ENCODE peak calls at places on chromosome 16, in seven cellular contexts. One of them, this sample, is unnamed.

GRCh38 chr16:30747331-30747730 is 894 bp upstream of the PHKG2 start:
- DNase-seq in K562: no peak
- DNase-seq in HepG2: no peak
- DNase-seq in HCT116: no peak
- DNase-seq in H1: no peak
- DNase-seq in SK-N-SH: no peak
- DNase-seq in GM12878: no peak
- DNase-seq in this sample: no peak

GRCh38 chr16:82231021-82231787 is 61.2 kb upstream of the MPHOSPH6 start:
- DNase-seq in HCT116: no peak
- DNase-seq in H1: no peak
- DNase-seq in HepG2: no peak
- DNase-seq in GM12878: no peak
- DNase-seq in K562: no peak
- DNase-seq in SK-N-SH: no peak
- DNase-seq in this sample: no peak

GRCh38 chr16:81813648-81814047 is 34.6 kb downstream of the PLCG2 start:
- DNase-seq in K562: no peak
- DNase-seq in SK-N-SH: no peak
- DNase-seq in HCT116: no peak
- DNase-seq in H1: no peak
- DNase-seq in GM12878: no peak
- DNase-seq in HepG2: no peak
- DNase-seq in this sample: no peak

GRCh38 chr16:70430667-70431536 is 8.0 kb downstream of the ST3GAL2 start:
- DNase-seq in H1: no peak
- DNase-seq in GM12878: peak
- DNase-seq in HCT116: no peak
- DNase-seq in K562: peak
- DNase-seq in SK-N-SH: no peak
- DNase-seq in HepG2: peak
- DNase-seq in this sample: peak

GRCh38 chr16:67521095-67521804 is 7.4 kb upstream of the RIPOR1 start:
- DNase-seq in HCT116: peak
- DNase-seq in H1: peak
- DNase-seq in HepG2: peak
- DNase-seq in GM12878: peak
- DNase-seq in K562: peak
- DNase-seq in SK-N-SH: peak
- DNase-seq in this sample: peak

GRCh38 chr16:84768061-84768797 is 51.6 kb upstream of the CRISPLD2 start:
- DNase-seq in H1: no peak
- DNase-seq in K562: no peak
- DNase-seq in GM12878: no peak
- DNase-seq in SK-N-SH: peak
- DNase-seq in HCT116: no peak
- DNase-seq in HepG2: no peak
- DNase-seq in this sample: no peak

GRCh38 chr16:53967172-53967571 is 263.2 kb downstream of the FTO start:
- DNase-seq in HepG2: no peak
- DNase-seq in HCT116: no peak
- DNase-seq in SK-N-SH: no peak
- DNase-seq in K562: no peak
- DNase-seq in GM12878: no peak
- DNase-seq in H1: no peak
- DNase-seq in this sample: no peak

GRCh38 chr16:46898006-46898405 is 13.8 kb downstream of the GPT2 start:
- DNase-seq in HepG2: no peak
- DNase-seq in HCT116: no peak
- DNase-seq in SK-N-SH: no peak
- DNase-seq in K562: no peak
- DNase-seq in GM12878: no peak
- DNase-seq in H1: no peak
- DNase-seq in this sample: no peak

DNA sequence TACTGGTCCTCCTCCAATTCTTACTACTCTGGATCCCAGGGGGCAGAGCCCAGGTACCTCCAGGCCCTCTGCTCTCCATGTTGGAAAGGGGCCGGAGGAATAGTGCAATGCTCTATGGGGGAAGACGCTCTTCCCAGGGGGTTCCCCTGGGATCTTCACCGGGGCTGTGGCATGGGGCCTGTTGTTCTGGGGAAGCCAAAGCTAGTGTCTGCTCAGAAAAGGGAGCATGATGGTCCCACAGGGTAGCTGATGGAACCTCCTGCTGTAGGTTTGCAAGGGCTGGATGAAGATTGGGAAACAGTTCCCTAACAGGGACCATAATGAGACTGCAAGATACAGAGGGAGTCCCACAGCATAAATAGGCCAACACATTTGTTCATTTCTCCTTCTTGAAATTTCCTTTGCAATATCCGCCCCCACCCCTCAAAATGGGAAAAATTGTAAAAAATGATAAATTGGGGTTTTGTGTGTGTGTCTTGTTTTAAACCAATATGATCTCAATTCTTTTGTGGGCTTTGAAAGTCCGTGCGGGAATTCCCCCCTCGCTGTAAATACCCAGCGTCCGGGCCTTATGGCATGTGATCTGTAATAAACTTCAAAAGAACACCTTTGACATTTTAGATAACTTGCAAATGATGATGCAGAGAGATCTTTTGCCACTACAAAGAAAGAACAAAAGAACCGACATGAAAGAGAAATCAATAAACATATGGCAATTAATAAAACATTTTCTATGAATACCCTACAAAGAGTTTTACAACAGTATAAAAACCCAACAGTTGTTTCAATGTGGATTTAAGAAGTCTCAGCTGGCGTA is 114.9 kb downstream of the IRX5 start:
- DNase-seq in GM12878: no peak
- DNase-seq in SK-N-SH: no peak
- DNase-seq in K562: no peak
- DNase-seq in HepG2: no peak
- DNase-seq in HCT116: no peak
- DNase-seq in H1: no peak
- DNase-seq in this sample: no peak
- TF ChIP-seq JUND in GM12878: no peak
- TF ChIP-seq JUND in SK-N-SH: no peak
- TF ChIP-seq JUND in K562: no peak
- TF ChIP-seq JUND in HepG2: no peak
- TF ChIP-seq JUND in HCT116: no peak
- TF ChIP-seq JUND in H1: no peak
- TF ChIP-seq JUND in this sample: no peak

DNA sequence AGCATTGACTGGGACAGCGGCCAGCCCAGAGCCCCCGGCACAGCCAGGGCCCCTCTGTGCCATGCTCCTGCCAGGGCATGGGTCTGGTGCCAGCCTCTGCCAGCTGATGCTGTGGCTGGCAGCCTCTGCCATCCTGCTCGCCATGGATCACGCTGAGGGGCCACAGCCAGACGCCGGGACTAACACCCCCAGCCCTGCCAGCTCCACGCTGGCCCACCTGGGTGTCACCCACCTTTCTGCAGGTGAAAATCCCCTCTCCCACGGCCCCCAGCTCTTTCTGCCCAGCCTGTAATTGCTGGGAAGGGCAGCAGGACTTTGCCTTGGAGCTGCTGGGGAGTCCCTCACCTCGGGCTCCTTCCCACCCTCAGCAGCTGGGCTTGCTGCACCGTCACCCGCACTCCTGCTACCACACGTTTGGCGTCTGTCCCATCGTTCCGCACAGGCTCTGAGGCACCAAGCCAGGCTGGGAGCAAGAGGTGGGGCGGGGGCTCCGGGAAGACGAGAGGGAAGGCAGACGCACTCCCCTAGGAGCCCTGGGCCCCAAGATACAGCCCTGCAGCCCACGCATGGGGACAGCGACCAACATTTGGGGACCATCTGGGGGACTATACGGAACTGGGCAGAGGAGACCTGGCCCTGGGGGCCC is 42.0 kb upstream of the ACSF3 start:
- DNase-seq in H1: no peak
- DNase-seq in GM12878: no peak
- DNase-seq in SK-N-SH: peak
- DNase-seq in K562: no peak
- DNase-seq in HepG2: no peak
- DNase-seq in HCT116: no peak
- DNase-seq in this sample: no peak
- TF ChIP-seq JUND in H1: no peak
- TF ChIP-seq JUND in GM12878: no peak
- TF ChIP-seq JUND in SK-N-SH: no peak
- TF ChIP-seq JUND in K562: no peak
- TF ChIP-seq JUND in HepG2: no peak
- TF ChIP-seq JUND in HCT116: no peak
- TF ChIP-seq JUND in this sample: no peak

DNA sequence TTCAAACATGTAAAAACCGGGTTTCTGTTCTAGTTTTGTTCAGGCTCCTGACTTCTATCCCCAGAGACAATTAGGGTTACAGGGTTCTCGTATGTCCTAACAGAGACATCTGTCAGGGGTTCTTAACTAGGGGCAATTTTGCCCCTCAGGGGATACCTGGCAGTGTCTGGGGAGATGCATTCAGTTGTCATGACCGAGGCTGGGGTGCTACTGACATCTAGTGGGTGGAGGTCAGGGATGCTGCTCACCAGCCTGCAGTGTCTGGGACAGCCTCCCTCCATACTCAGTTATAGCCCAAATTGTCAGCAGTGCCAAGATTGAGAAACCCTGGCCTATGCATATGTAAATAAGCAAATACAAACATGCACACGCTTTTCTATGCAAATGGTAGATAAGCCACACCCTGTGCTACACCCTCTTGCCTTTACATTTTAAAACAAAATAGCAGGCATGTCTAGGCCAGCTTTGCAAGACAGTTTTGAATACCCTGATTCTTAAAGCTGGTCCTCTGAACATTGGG is 37.4 kb downstream of the CLEC16A start:
- DNase-seq in SK-N-SH: peak
- DNase-seq in HCT116: peak
- DNase-seq in K562: peak
- DNase-seq in HepG2: peak
- DNase-seq in GM12878: no peak
- DNase-seq in H1: peak
- DNase-seq in this sample: peak
- TF ChIP-seq JUND in SK-N-SH: no peak
- TF ChIP-seq JUND in HCT116: no peak
- TF ChIP-seq JUND in K562: no peak
- TF ChIP-seq JUND in HepG2: no peak
- TF ChIP-seq JUND in GM12878: no peak
- TF ChIP-seq JUND in H1: no peak
- TF ChIP-seq JUND in this sample: no peak

GRCh38 chr16:71645450-71645849 is 19.5 kb downstream of the MARVELD3 start:
- DNase-seq in GM12878: no peak
- DNase-seq in HCT116: no peak
- DNase-seq in HepG2: peak
- DNase-seq in SK-N-SH: peak
- DNase-seq in K562: peak
- DNase-seq in H1: no peak
- DNase-seq in this sample: peak
- TF ChIP-seq JUND in GM12878: no peak
- TF ChIP-seq JUND in HCT116: peak
- TF ChIP-seq JUND in HepG2: no peak
- TF ChIP-seq JUND in SK-N-SH: no peak
- TF ChIP-seq JUND in K562: peak
- TF ChIP-seq JUND in H1: no peak
- TF ChIP-seq JUND in this sample: no peak

DNA sequence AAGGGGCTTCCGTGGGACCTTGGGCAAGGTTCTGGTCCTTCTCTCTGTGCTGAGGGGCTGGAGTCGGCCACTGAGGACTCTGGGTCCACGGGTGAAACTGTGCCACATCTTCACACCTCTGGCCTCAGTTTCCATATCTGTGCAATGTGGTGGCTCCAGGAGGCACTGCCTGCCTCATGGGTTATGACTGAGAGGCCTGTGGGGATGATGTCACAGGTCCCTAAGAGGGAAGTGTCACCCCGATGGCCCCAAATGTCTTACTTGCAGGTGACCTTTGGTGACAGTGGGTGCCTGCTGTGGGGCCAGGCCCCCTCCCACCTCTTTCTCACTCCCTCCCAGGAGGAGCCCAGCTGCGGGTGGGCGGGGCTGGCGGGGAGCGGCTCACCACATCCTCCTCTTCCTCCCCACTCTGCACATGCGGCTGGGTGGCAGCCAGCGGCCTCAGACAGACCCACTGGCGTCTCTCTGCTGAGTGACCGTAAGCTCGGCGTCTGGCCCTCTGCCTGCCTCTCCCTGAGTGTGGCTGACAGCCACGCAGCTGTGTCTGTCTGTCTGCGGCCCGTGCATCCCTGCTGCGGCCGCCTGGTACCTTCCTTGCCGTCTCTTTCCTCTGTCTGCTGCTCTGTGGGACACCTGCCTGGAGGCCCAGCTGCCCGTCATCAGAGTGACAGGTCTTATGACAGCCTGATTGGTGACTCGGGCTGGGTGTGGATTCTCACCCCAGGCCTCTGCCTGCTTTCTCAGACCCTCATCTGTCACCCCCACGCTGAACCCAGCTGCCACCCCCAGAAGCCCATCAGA is at the start of gene IL21R:
- DNase-seq in K562: peak
- DNase-seq in SK-N-SH: peak
- DNase-seq in HepG2: no peak
- DNase-seq in GM12878: peak
- DNase-seq in HCT116: no peak
- DNase-seq in H1: no peak
- DNase-seq in this sample: no peak
- TF ChIP-seq JUND in K562: no peak
- TF ChIP-seq JUND in SK-N-SH: no peak
- TF ChIP-seq JUND in HepG2: no peak
- TF ChIP-seq JUND in GM12878: peak
- TF ChIP-seq JUND in HCT116: no peak
- TF ChIP-seq JUND in H1: no peak
- TF ChIP-seq JUND in this sample: no peak

GRCh38 chr16:14405611-14406537 is 224.2 kb downstream of the PARN start:
- DNase-seq in HepG2: peak
- DNase-seq in GM12878: peak
- DNase-seq in K562: peak
- DNase-seq in H1: peak
- DNase-seq in SK-N-SH: peak
- DNase-seq in HCT116: no peak
- DNase-seq in this sample: no peak
- TF ChIP-seq JUND in HepG2: no peak
- TF ChIP-seq JUND in GM12878: no peak
- TF ChIP-seq JUND in K562: no peak
- TF ChIP-seq JUND in H1: no peak
- TF ChIP-seq JUND in SK-N-SH: no peak
- TF ChIP-seq JUND in HCT116: no peak
- TF ChIP-seq JUND in this sample: no peak

GRCh38 chr16:50284131-50284911 is 18.0 kb downstream of the ADCY7 start:
- DNase-seq in HCT116: no peak
- DNase-seq in GM12878: no peak
- DNase-seq in K562: no peak
- DNase-seq in H1: no peak
- DNase-seq in HepG2: peak
- DNase-seq in SK-N-SH: peak
- DNase-seq in this sample: no peak
- TF ChIP-seq JUND in HCT116: no peak
- TF ChIP-seq JUND in GM12878: no peak
- TF ChIP-seq JUND in K562: no peak
- TF ChIP-seq JUND in H1: no peak
- TF ChIP-seq JUND in HepG2: no peak
- TF ChIP-seq JUND in SK-N-SH: no peak
- TF ChIP-seq JUND in this sample: no peak